ENCODE peak calls at places on chromosomes 5 and 9, in five cellular contexts. One of them, this sample, is unnamed.
A peak's percentile ranks its signal among the peaks of the same experiment; 100 is the strongest.

GRCh38 chr5:88680253-88681132 is 202.5 kb downstream of the MEF2C start:
- DNase-seq in neuronal stem cell: no peak
- DNase-seq in H9: peak; percentile 86
- DNase-seq in H1: no peak
- DNase-seq in mesenchymal stem cell: peak; percentile 54
- DNase-seq in this sample: peak; percentile 76

GRCh38 chr5:61732796-61733195 is 400.7 kb downstream of the ZSWIM6 start:
- DNase-seq in neuronal stem cell: no peak
- DNase-seq in mesenchymal stem cell: no peak
- DNase-seq in H1: no peak
- DNase-seq in H9: no peak
- DNase-seq in this sample: no peak

GRCh38 chr5:36236801-36237200 is 4.9 kb downstream of the NADK2 start:
- DNase-seq in mesenchymal stem cell: no peak
- DNase-seq in H1: no peak
- DNase-seq in H9: no peak
- DNase-seq in neuronal stem cell: no peak
- DNase-seq in this sample: no peak

GRCh38 chr5:168941901-168942300 is 359.0 kb downstream of the SLIT3 start:
- DNase-seq in H9: peak; percentile 40
- DNase-seq in neuronal stem cell: no peak
- DNase-seq in mesenchymal stem cell: no peak
- DNase-seq in H1: no peak
- DNase-seq in this sample: no peak

GRCh38 chr5:61280766-61281427 is 51.2 kb upstream of the ZSWIM6 start:
- DNase-seq in H9: no peak
- DNase-seq in neuronal stem cell: no peak
- DNase-seq in mesenchymal stem cell: no peak
- DNase-seq in H1: no peak
- DNase-seq in this sample: no peak

GRCh38 chr5:112735702-112736101 is 2.0 kb upstream of the APC start:
- DNase-seq in mesenchymal stem cell: peak; percentile 32
- DNase-seq in neuronal stem cell: no peak
- DNase-seq in H9: no peak
- DNase-seq in H1: no peak
- DNase-seq in this sample: peak; percentile 30

GRCh38 chr9:7976856-7977255 is 177.3 kb upstream of the DMAC1 start:
- DNase-seq in H9: no peak
- DNase-seq in neuronal stem cell: no peak
- DNase-seq in mesenchymal stem cell: no peak
- DNase-seq in H1: no peak
- DNase-seq in this sample: no peak

GRCh38 chr9:35798658-35799366 is 7.4 kb downstream of the NPR2 start:
- DNase-seq in H9: no peak
- DNase-seq in neuronal stem cell: no peak
- DNase-seq in mesenchymal stem cell: peak; percentile 58
- DNase-seq in H1: no peak
- DNase-seq in this sample: peak; percentile 34

GRCh38 chr5:107257885-107258520 is 412.7 kb downstream of the EFNA5 start:
- DNase-seq in mesenchymal stem cell: no peak
- DNase-seq in H1: no peak
- DNase-seq in H9: no peak
- DNase-seq in neuronal stem cell: no peak
- DNase-seq in this sample: no peak

GRCh38 chr9:7363777-7364477 is 435.7 kb downstream of the DMAC1 start:
- DNase-seq in H1: no peak
- DNase-seq in neuronal stem cell: no peak
- DNase-seq in H9: no peak
- DNase-seq in mesenchymal stem cell: no peak
- DNase-seq in this sample: no peak

GRCh38 chr5:78077369-78078068 is 217.0 kb downstream of the AP3B1 start:
- DNase-seq in mesenchymal stem cell: no peak
- DNase-seq in H9: no peak
- DNase-seq in H1: no peak
- DNase-seq in neuronal stem cell: no peak
- DNase-seq in this sample: peak; percentile 59

GRCh38 chr5:138470322-138471285 is 5.3 kb downstream of the EGR1 start:
- DNase-seq in mesenchymal stem cell: no peak
- DNase-seq in H9: peak; percentile 64
- DNase-seq in H1: no peak
- DNase-seq in neuronal stem cell: no peak
- DNase-seq in this sample: peak; percentile 62

GRCh38 chr9:90124961-90125360 is 517.7 kb downstream of the DIRAS2 start:
- DNase-seq in H9: no peak
- DNase-seq in neuronal stem cell: no peak
- DNase-seq in H1: no peak
- DNase-seq in mesenchymal stem cell: peak; percentile 74
- DNase-seq in this sample: no peak

GRCh38 chr5:21663082-21663481 is 1190.1 kb downstream of the CDH12 start:
- DNase-seq in mesenchymal stem cell: no peak
- DNase-seq in neuronal stem cell: no peak
- DNase-seq in H1: peak; percentile 7
- DNase-seq in H9: no peak
- DNase-seq in this sample: peak; percentile 5

GRCh38 chr5:161421067-161421466 is 125.5 kb downstream of the GABRB2 start:
- DNase-seq in mesenchymal stem cell: no peak
- DNase-seq in neuronal stem cell: no peak
- DNase-seq in H1: no peak
- DNase-seq in H9: no peak
- DNase-seq in this sample: no peak

DNA sequence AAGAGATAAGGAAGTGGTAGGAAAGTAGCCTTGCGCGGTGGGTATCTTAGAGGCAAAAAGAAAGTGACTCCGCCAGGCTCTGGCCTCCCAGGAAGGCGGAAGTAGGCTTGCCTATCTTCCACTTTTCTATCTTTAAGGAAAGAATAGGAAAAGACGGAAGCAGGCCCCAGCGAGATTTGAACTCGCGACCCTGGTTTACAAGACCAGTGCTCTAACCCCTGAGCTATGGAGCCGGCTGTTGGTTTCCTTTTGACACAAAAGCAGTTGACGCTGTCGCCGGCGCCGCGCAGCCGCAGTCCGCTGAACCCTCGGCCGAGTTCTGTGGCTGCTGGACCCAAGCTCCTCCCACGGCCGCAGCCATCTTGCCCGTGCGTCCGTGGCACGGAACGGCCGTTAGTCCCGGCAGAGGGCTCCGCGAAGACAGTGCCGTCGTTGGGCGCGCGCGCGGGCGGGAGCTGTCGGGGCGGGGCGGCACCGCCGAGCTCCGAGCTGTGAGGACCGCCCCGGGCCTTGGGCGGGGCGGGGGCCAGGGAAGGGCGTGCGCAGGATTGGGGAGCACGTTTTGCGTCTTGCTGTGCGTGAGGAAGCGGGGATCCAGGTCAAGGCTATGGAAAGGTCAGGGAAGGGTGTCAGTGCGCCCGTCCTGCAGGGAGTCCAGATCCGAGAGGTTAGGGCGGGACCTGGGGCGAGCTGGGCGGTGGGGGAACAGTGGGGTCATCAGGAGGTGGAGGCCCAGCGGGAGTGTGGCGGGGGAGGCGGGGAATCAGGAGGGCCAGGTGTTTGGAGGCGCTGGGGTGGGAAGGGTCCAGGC is 13.3 kb downstream of the TRIM7 start:
- DNase-seq in H1: peak; percentile 87
- DNase-seq in H9: peak; percentile 95
- DNase-seq in neuronal stem cell: peak; percentile 98
- DNase-seq in mesenchymal stem cell: peak; percentile 96
- DNase-seq in this sample: peak; percentile 98
- H2AK5ac ChIP-seq in H1: no peak overlapping the region
- H2AK5ac ChIP-seq in H9: no peak overlapping the region
- H2AK5ac ChIP-seq in neuronal stem cell: peak overlapping the region; percentile 2
- H2AK5ac ChIP-seq in mesenchymal stem cell: no peak overlapping the region
- H2AK5ac ChIP-seq in this sample: peak overlapping the region; percentile 21

GRCh38 chr9:134618823-134619454 is 22.7 kb upstream of the COL5A1 start:
- DNase-seq in H9: peak; percentile 18
- DNase-seq in neuronal stem cell: no peak
- DNase-seq in mesenchymal stem cell: no peak
- DNase-seq in H1: no peak
- DNase-seq in this sample: no peak
- H2BK12ac ChIP-seq in H9: no peak overlapping the region
- H2BK12ac ChIP-seq in neuronal stem cell: no peak overlapping the region
- H2BK12ac ChIP-seq in mesenchymal stem cell: no peak overlapping the region
- H2BK12ac ChIP-seq in H1: peak overlapping the region; percentile 17
- H2BK12ac ChIP-seq in this sample: peak overlapping the region; percentile 51

DNA sequence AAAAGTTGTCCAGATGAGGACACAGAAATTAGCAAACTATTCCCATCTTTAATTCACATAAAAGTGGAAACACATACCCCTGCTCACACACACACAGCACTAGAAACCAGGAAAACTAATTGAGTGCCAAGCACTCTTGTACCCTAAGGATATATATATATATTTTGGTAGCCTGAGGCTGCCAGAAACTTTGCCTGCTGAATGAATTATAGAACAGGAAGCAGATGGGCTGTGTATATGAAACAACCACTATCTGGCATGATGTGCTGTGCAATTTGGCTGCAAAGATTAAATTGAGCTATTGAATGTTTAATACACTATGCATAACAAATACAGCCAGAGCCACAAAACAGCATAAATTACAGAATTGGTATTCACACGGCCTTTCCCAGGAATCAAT is 294.5 kb downstream of the TLE1 start:
- DNase-seq in H1: no peak
- DNase-seq in H9: no peak
- DNase-seq in mesenchymal stem cell: no peak
- DNase-seq in neuronal stem cell: no peak
- DNase-seq in this sample: no peak
- H3K18ac ChIP-seq in H1: no peak overlapping the region
- H3K18ac ChIP-seq in H9: no peak overlapping the region
- H3K18ac ChIP-seq in mesenchymal stem cell: no peak overlapping the region
- H3K18ac ChIP-seq in neuronal stem cell: no peak overlapping the region
- H3K18ac ChIP-seq in this sample: no peak overlapping the region

DNA sequence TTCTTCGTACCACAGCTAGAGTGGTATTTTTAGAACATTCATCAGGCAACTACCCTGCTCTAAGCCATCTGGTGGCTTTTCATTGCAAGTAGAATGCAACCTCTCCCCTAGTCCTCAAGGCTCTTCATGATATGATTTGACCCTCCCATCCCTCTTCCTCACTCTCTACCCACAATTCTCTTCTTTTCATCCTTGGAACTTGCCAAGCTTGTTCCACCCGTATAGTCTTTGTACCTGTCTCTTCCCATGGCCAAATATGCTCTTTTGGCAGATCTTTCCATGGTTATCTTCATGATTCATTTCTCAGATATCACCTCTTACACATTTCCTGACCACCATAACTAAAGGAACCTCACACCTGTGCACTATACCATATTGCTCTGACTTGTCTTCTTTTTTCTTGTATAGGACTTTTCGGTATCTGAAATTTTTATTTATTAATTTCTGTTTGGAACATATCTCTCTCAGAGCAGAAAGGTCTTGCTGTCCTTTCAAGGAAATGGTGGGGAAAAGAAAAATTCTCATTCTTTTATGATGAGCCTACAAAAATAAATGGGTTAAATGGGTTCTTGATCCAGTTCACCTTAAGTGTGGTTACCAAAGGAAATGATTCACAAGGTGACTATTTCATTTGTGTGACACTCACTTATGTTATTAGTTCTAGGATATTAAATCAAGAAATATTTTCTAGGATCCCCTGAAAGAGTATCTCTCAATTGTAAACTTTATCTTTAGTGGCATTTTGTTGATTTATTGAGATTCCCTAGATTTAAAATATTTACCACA is 3.7 kb upstream of the CD274 start:
- DNase-seq in neuronal stem cell: no peak
- DNase-seq in H1: no peak
- DNase-seq in H9: no peak
- DNase-seq in mesenchymal stem cell: no peak
- DNase-seq in this sample: peak; percentile 97
- H2AK5ac ChIP-seq in neuronal stem cell: no peak overlapping the region
- H2AK5ac ChIP-seq in H1: no peak overlapping the region
- H2AK5ac ChIP-seq in H9: no peak overlapping the region
- H2AK5ac ChIP-seq in mesenchymal stem cell: no peak overlapping the region
- H2AK5ac ChIP-seq in this sample: no peak overlapping the region

GRCh38 chr5:110251366-110251765 is 475.1 kb downstream of the TMEM232 start:
- DNase-seq in neuronal stem cell: no peak
- DNase-seq in H9: no peak
- DNase-seq in H1: no peak
- DNase-seq in mesenchymal stem cell: no peak
- DNase-seq in this sample: no peak

GRCh38 chr5:110248921-110249320 is 477.6 kb downstream of the TMEM232 start:
- DNase-seq in mesenchymal stem cell: no peak
- DNase-seq in neuronal stem cell: no peak
- DNase-seq in H9: no peak
- DNase-seq in H1: no peak
- DNase-seq in this sample: no peak

GRCh38 chr5:110255194-110255593 is 471.3 kb downstream of the TMEM232 start:
- DNase-seq in H9: no peak
- DNase-seq in neuronal stem cell: no peak
- DNase-seq in H1: no peak
- DNase-seq in mesenchymal stem cell: no peak
- DNase-seq in this sample: no peak

GRCh38 chr5:110250790-110251189 is 475.7 kb downstream of the TMEM232 start:
- DNase-seq in H1: no peak
- DNase-seq in neuronal stem cell: no peak
- DNase-seq in H9: no peak
- DNase-seq in mesenchymal stem cell: no peak
- DNase-seq in this sample: no peak
- H2BK12ac ChIP-seq in H1: no peak overlapping the region
- H2BK12ac ChIP-seq in neuronal stem cell: no peak overlapping the region
- H2BK12ac ChIP-seq in H9: no peak overlapping the region
- H2BK12ac ChIP-seq in mesenchymal stem cell: no peak overlapping the region
- H2BK12ac ChIP-seq in this sample: no peak overlapping the region

GRCh38 chr9:98742325-98743280 is 33.9 kb upstream of the GABBR2 start:
- DNase-seq in neuronal stem cell: no peak
- DNase-seq in H1: no peak
- DNase-seq in mesenchymal stem cell: peak; percentile 14
- DNase-seq in H9: no peak
- DNase-seq in this sample: no peak
- H3K18ac ChIP-seq in neuronal stem cell: no peak overlapping the region
- H3K18ac ChIP-seq in H1: no peak overlapping the region
- H3K18ac ChIP-seq in mesenchymal stem cell: no peak overlapping the region
- H3K18ac ChIP-seq in H9: no peak overlapping the region
- H3K18ac ChIP-seq in this sample: no peak overlapping the region

DNA sequence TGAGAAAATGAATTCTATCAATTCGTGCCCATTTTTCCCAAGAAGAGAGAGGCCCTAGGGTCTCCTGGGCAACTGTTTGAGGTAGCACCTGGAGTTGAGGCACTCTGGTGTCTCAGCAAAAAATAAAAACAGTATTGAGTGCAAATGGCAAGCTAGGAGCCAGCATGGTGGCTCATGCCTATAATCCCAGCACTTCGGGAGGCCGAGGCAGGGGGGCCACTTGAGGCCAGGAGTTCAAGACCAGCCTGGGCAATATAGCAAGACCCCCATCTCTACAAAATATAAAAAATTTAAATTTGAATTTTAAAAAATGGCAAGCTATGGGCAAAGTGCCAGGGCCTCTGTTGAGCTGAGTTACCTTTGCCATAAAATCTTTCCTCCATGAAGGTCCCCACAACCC is 136.0 kb downstream of the CDK5RAP2 start:
- DNase-seq in neuronal stem cell: no peak
- DNase-seq in mesenchymal stem cell: no peak
- DNase-seq in H9: no peak
- DNase-seq in H1: no peak
- DNase-seq in this sample: no peak
- H2AK5ac ChIP-seq in neuronal stem cell: no peak overlapping the region
- H2AK5ac ChIP-seq in mesenchymal stem cell: peak overlapping the region; percentile 35
- H2AK5ac ChIP-seq in H9: no peak overlapping the region
- H2AK5ac ChIP-seq in H1: no peak overlapping the region
- H2AK5ac ChIP-seq in this sample: no peak overlapping the region

This sample was measured in trophoblast cell.